ENCODE peak calls at places on chromosomes 2 and 18, in nine cellular contexts. C is cardiac muscle cell, M is endothelial cell, Q is psoas muscle, D is cardiac fibroblast, X is RWPE1, N is HFFc6, L is fibroblast of mammary gland, E is progenitor cell of endocrine pancreas. T is an unnamed sample.
A peak's percentile ranks its signal among the peaks of the same experiment; 100 is the strongest.

GRCh38 chr18:3422905-3423304 is 27.1 kb upstream of the TGIF1 start:
- DNase-seq in E (no peak), X (no peak), C (no peak), M (no peak), Q (no peak), D (no peak), L (no peak), N (no peak), T (no peak)

GRCh38 chr2:43220982-43221659 is 5.3 kb downstream of the ZFP36L2 start:
- DNase-seq in X (no peak), M (peak; percentile 54), N (peak; percentile 38), C (no peak), Q (peak; percentile 75), E (peak; percentile 36), L (peak; percentile 97), D (peak; percentile 96), T (peak; percentile 93)

GRCh38 chr2:239009001-239009961 is 161.4 kb downstream of the TWIST2 start:
- DNase-seq in M (no peak), C (no peak), Q (no peak), D (no peak), X (no peak), E (no peak), L (no peak), N (no peak), T (no peak)

GRCh38 chr18:3354506-3354905 is 92.6 kb downstream of the MYL12B start:
- DNase-seq in Q (no peak), M (no peak), D (no peak), C (no peak), X (no peak), N (no peak), L (no peak), E (no peak), T (no peak)

GRCh38 chr18:38427234-38427633 is 861.6 kb upstream of the CELF4 start:
- DNase-seq in Q (no peak), M (no peak), L (no peak), X (no peak), D (no peak), N (no peak), E (no peak), C (peak; percentile 25), T (no peak)

GRCh38 chr2:144712277-144712944 is 192.5 kb upstream of the ZEB2 start:
- DNase-seq in X (no peak), D (peak; percentile 42), L (no peak), E (no peak), M (no peak), C (peak; percentile 2), N (peak; percentile 36), Q (no peak), T (peak; percentile 3)

GRCh38 chr2:115165529-115166109 is 723.2 kb downstream of the DPP10 start:
- DNase-seq in Q (no peak), C (peak; percentile 69), N (peak; percentile 27), X (peak; percentile 10), D (peak; percentile 56), L (peak; percentile 34), E (no peak), M (peak; percentile 26), T (peak; percentile 53)

GRCh38 chr2:83081835-83082522 is 1377.1 kb downstream of the SUCLG1 start:
- DNase-seq in D (peak; percentile 96), C (peak; percentile 83), N (peak; percentile 68), Q (no peak), X (peak; percentile 15), E (no peak), M (peak; percentile 15), L (peak; percentile 7), T (peak; percentile 94)

GRCh38 chr2:223536546-223536945 is 65.6 kb downstream of the SCG2 start:
- DNase-seq in X (no peak), Q (no peak), D (no peak), M (no peak), N (no peak), E (no peak), L (no peak), C (no peak), T (no peak)

GRCh38 chr2:121189011-121189410 is 96.0 kb downstream of the TFCP2L1 start:
- DNase-seq in Q (no peak), X (no peak), D (peak; percentile 32), N (no peak), L (peak; percentile 17), C (no peak), E (no peak), M (no peak), T (peak; percentile 39)

GRCh38 chr2:67489396-67489795 is 92.3 kb downstream of the ETAA1 start:
- DNase-seq in X (no peak), D (peak; percentile 26), E (no peak), C (no peak), Q (no peak), M (no peak), L (no peak), N (no peak), T (no peak)

GRCh38 chr2:152718909-152719645 is 657 bp downstream of the ARL6IP6 start:
- DNase-seq in Q (no peak), C (peak; percentile 63), L (peak; percentile 55), N (peak; percentile 39), M (no peak), D (peak; percentile 24), X (peak; percentile 73), E (no peak), T (peak; percentile 17)

GRCh38 chr2:33312389-33312788 is 164.1 kb upstream of the RASGRP3 start:
- DNase-seq in N (no peak), C (no peak), D (no peak), Q (no peak), E (no peak), X (no peak), L (no peak), M (no peak), T (no peak)

GRCh38 chr2:44245068-44245861 is 30.0 kb upstream of the SLC3A1 start:
- DNase-seq in N (peak; percentile 44), E (no peak), L (no peak), C (no peak), D (no peak), M (no peak), Q (no peak), X (no peak), T (no peak)

GRCh38 chr2:41414486-41415230 is 633.2 kb upstream of the PKDCC start:
- DNase-seq in D (peak; percentile 74), L (peak; percentile 48), N (no peak), M (peak; percentile 52), E (no peak), X (peak; percentile 10), C (peak; percentile 47), Q (no peak), T (peak; percentile 65)
- TF ChIP-seq CTCF in D (peak; percentile 68), L (peak; percentile 74), N (peak; percentile 44), M (peak; percentile 85), E (peak; percentile 54), X (no peak), C (peak; percentile 67), Q (peak; percentile 20), T (peak; percentile 71)

DNA sequence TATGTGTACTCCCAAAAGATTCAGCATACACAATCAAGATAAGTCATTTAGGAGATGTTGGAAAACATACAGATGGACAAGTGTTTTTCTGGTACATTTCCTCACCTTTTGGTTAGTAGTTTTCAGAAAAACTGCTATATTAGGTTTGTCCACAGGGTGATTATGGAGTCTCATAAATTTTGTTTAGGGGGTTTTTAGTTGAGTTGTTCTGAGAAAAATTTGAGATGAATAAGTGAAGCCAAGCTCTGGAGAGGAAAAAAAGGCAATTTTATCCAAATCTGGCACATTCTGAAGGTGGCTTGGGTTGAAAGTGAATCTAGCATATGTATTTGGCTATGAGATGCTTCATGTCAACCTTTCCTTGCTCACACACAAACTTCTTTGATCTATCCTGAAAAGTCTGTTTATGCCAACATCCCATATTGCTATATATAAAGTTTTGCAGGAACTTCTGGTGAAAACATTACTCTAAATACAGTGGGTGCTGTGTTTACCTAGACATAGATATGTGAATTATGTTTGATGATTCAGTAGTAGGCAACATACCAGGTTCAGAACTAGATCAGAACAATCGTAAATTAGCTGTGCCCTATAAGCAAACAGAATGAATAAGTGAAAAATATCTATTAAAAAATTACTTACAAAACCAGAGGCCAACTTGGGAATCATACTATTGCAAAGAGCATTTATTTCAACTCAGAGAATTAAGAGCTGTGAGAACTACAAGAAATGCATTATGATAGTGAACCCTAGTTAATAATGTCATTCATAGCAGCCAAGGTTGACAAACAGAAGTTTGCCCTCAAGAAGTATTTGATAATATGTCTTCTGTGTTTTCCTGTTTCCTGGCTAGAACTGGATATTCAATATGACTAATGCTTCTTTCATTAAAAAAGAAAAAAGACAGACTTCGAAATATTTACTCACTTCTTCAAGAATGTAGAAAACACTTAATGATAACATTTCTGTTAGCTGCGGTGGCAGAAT is 552.0 kb downstream of the IRS1 start:
- DNase-seq in L (peak; percentile 28), Q (no peak), X (peak; percentile 37), C (no peak), N (peak; percentile 14), D (peak; percentile 62), E (no peak), M (no peak), T (peak; percentile 62)
- TF ChIP-seq CTCF in L (no peak), Q (no peak), X (no peak), C (no peak), N (peak; percentile 42), D (peak; percentile 20), E (no peak), M (no peak), T (peak; percentile 11)

DNA sequence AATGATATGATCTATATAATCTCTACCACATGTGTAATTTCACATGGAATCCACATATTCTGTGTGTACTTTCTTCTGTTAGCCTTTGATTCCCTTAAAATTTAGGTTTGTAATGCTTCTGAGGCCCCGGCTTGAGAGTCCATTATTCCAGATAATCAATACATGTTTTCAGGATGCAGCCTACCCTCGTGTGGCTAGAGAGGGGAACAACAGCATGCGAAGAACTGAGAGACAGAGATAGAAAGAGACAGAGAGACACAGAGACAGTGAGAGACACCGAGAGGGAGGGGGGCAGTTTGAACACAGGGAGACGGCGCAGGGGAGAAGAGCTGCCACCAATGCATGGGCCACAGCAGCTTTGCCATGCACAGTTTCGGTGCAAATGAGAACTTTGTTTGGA is 185.4 kb downstream of the SNTG2 start:
- DNase-seq in Q (no peak), X (no peak), L (peak; percentile 3), N (no peak), E (no peak), C (peak; percentile 20), D (peak; percentile 1), M (no peak), T (no peak)
- TF ChIP-seq CTCF in Q (no peak), X (no peak), L (peak; percentile 29), N (peak; percentile 70), E (peak; percentile 63), C (peak; percentile 27), D (peak; percentile 30), M (no peak), T (no peak)

GRCh38 chr2:189016311-189016830 is 42.2 kb downstream of the COL3A1 start:
- DNase-seq in M (no peak), Q (no peak), C (no peak), L (no peak), E (no peak), N (no peak), D (peak; percentile 47), X (no peak), T (peak; percentile 41)

GRCh38 chr2:189013047-189013446 is 38.9 kb downstream of the COL3A1 start:
- DNase-seq in M (no peak), N (no peak), L (peak; percentile 57), D (no peak), E (no peak), C (no peak), X (no peak), Q (no peak), T (no peak)

GRCh38 chr2:189013677-189014380 is 39.7 kb downstream of the COL3A1 start:
- DNase-seq in E (no peak), C (no peak), M (no peak), D (peak; percentile 73), N (no peak), L (peak; percentile 74), Q (no peak), X (no peak), T (peak; percentile 60)

GRCh38 chr2:189015378-189015777 is 41.2 kb downstream of the COL3A1 start:
- DNase-seq in L (peak; percentile 50), C (no peak), E (no peak), Q (no peak), X (no peak), D (peak; percentile 43), N (no peak), M (no peak), T (peak; percentile 27)

GRCh38 chr2:189014426-189015138 is 40.4 kb downstream of the COL3A1 start:
- DNase-seq in Q (no peak), D (peak; percentile 65), C (no peak), M (no peak), X (no peak), E (no peak), L (peak; percentile 65), N (peak; percentile 37), T (peak; percentile 52)
- TF ChIP-seq CTCF in Q (no peak), D (no peak), C (no peak), M (no peak), X (no peak), E (no peak), L (no peak), N (no peak), T (no peak)

T was measured in fibroblast of pulmonary artery.